ENCODE peak calls at places on chromosomes 1 and 21, in five cellular contexts. H, F, J, P and K are unnamed samples.

GRCh38 chr1:199720496-199720895 is 307.0 kb upstream of the NR5A2 start:
- DNase-seq in P (no peak), J (no peak), F (no peak), H (no peak), K (no peak)

GRCh38 chr1:193654951-193655705 is 468.7 kb upstream of the B3GALT2 start:
- DNase-seq in F (no peak), P (no peak), J (no peak), H (peak), K (no peak)

GRCh38 chr1:204685236-204686006 is at the start of gene LRRN2:
- DNase-seq in J (no peak), F (no peak), P (no peak), H (no peak), K (no peak)

GRCh38 chr1:40783001-40783905 is at the start of gene KCNQ4:
- DNase-seq in P (no peak), F (peak), J (no peak), H (no peak), K (peak)

GRCh38 chr21:42220138-42220701 is 1.3 kb downstream of the ABCG1 start:
- DNase-seq in P (peak), H (no peak), F (peak), J (no peak), K (peak)

GRCh38 chr1:26084091-26084561 is 16.7 kb upstream of the TRIM63 start:
- DNase-seq in J (no peak), F (no peak), H (no peak), P (no peak), K (no peak)

GRCh38 chr1:29845910-29846309 is 609.6 kb downstream of the PTPRU start:
- DNase-seq in P (no peak), H (no peak), J (no peak), F (no peak), K (no peak)

GRCh38 chr21:15063821-15064575 is 802 bp downstream of the NRIP1 start:
- DNase-seq in P (no peak), H (no peak), F (peak), J (no peak), K (no peak)

GRCh38 chr1:206734499-206735142 is 36.0 kb upstream of the IL19 start:
- DNase-seq in F (peak), H (peak), J (no peak), P (no peak), K (no peak)

GRCh38 chr1:38038836-38039235 is 7.8 kb downstream of the POU3F1 start:
- DNase-seq in H (no peak), F (no peak), P (no peak), J (no peak), K (no peak)

GRCh38 chr21:16624468-16625102 is 888.3 kb upstream of the CXADR start:
- DNase-seq in H (no peak), F (no peak), P (no peak), J (no peak), K (no peak)

GRCh38 chr1:221637641-221638041 is 104.2 kb downstream of the DUSP10 start:
- DNase-seq in H (no peak), F (no peak), J (no peak), P (no peak), K (no peak)

GRCh38 chr1:59498640-59499039 is 201.7 kb downstream of the FGGY start:
- DNase-seq in H (no peak), F (no peak), J (no peak), P (peak), K (no peak)

GRCh38 chr1:19529570-19530145 is 44.3 kb upstream of the CAPZB start:
- DNase-seq in J (no peak), F (no peak), H (no peak), P (no peak), K (no peak)

GRCh38 chr1:5994713-5995621 is 2.7 kb upstream of the NPHP4 start:
- DNase-seq in H (no peak), P (no peak), J (peak), F (no peak), K (no peak)

GRCh38 chr1:211182746-211183145 is 48.8 kb upstream of the KCNH1 start:
- DNase-seq in J (no peak), H (no peak), F (no peak), P (no peak), K (no peak)

GRCh38 chr1:13797397-13797796 is 97.4 kb downstream of the PRDM2 start:
- DNase-seq in F (no peak), H (no peak), J (no peak), P (no peak), K (no peak)

GRCh38 chr1:227756172-227756959 is 21.1 kb downstream of the SNAP47 start:
- DNase-seq in J (no peak), F (no peak), P (no peak), H (no peak), K (no peak)

GRCh38 chr1:93672069-93672468 is 9.6 kb downstream of the BCAR3 start:
- DNase-seq in F (peak), P (no peak), J (no peak), H (no peak), K (no peak)

GRCh38 chr1:160284782-160285344 is at the start of gene PEX19:
- DNase-seq in P (peak), J (peak), F (peak), H (peak), K (peak)

GRCh38 chr1:94820918-94821317 is 761 bp downstream of the SLC44A3 start:
- DNase-seq in F (no peak), J (no peak), P (no peak), H (no peak), K (no peak)

GRCh38 chr1:160205242-160205973 is at the start of gene PEA15:
- DNase-seq in J (no peak), F (peak), H (peak), P (no peak), K (no peak)

GRCh38 chr1:4931486-4931885 is 277.1 kb downstream of the AJAP1 start:
- DNase-seq in P (no peak), H (no peak), F (no peak), J (no peak), K (no peak)

GRCh38 chr1:116514708-116515525 is 55.9 kb downstream of the CD58 start:
- DNase-seq in P (no peak), F (no peak), H (no peak), J (peak), K (no peak)

GRCh38 chr1:192489748-192490147 is 85.8 kb upstream of the RGS1 start:
- DNase-seq in F (no peak), H (no peak), P (no peak), J (no peak), K (no peak)

GRCh38 chr1:18326171-18326950 is 154.4 kb upstream of the KLHDC7A start:
- DNase-seq in F (no peak), H (no peak), P (no peak), J (no peak), K (no peak)
- TF ChIP-seq SRF in F (no peak), H (no peak), P (no peak), J (no peak), K (no peak)

GRCh38 chr1:234554157-234554477 is 55.9 kb downstream of the IRF2BP2 start:
- DNase-seq in H (no peak), P (no peak), J (no peak), F (no peak), K (no peak)
- TF ChIP-seq SRF in H (no peak), P (no peak), J (no peak), F (no peak), K (no peak)

DNA sequence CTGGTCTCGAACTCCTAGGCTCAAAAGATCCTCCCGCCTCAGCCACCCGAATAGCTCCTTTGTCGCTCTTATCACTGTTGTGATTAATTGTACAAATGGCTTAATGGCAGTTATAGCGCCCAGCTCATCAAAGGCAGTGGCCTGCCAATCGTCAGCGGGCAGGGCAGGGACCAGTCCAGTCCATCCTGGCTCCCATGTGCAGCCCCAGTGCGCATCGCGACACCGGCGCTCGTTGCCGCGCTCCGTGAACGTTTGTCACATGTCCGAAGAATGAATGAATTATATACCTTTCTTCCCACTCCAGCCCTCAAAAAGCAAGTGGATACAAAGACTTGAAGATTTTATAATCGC is 18.4 kb downstream of the MTX1 start:
- DNase-seq in J (no peak), P (peak), F (peak), H (no peak), K (no peak)
- TF ChIP-seq SRF in J (no peak), P (no peak), F (no peak), H (no peak), K (no peak)

DNA sequence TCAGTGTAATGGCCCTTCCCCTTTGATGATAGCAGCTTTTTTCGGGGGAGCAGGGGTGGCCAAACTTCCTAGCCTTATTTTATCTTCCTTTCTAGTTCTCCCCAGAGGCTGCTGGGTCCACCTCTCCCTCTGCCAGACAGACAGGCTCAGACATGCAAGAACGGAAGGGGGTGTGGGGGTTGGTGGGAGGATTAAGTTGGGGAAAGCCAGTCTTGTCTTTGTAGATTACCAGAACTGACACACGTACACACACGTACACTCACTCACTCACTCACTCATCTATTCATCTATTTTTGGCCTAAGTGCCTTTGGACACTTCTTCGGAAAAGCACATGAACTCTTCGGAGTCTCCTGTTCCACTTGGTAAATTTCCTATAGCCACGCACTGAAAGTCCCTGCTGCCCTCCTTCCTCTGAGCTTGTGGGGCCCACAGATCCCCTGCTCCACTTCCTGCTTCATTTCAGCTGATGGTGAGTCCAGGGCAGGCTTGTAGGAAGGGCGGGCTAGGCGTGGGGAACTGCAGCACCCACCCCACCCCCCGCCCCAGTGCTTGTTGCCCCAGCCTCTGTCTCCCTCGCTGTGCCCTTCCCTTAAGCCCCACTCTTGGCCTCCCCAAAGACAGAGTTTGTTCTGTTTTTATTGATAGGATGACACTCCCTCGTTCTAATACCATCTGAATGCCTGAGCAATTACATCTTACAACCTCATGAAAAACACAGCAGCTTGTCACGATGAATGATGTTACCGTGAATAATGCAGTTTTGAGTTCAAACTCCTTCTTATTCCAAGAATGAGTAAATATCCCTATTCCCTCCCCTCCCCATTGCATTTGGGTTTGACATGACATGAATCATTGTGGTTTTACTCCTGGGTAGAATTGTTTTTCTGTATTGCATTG is 60.7 kb upstream of the ATP5PO start:
- DNase-seq in F (peak), J (peak), H (no peak), P (peak), K (no peak)
- TF ChIP-seq SRF in F (no peak), J (no peak), H (no peak), P (no peak), K (no peak)

DNA sequence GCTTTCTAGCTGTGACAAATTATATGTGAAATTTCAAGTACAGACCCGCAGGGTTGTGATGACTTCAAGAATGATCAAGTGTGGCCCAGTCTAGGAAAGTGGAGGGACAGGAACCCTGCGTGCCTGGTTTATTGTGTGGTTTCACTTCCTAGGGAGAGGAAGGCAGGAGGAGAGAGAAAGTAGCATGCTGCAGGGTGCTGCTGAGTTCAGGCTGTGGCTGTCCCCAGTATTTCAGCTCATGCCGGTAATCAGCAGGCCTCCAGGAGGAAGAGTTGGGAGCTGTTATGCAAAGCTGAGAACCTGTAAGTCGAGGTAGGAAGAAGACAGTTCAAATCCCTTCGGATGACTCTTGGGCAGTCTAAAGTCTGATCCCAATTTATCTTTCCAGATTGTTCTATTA is 140.4 kb downstream of the ROR1 start:
- DNase-seq in J (no peak), P (no peak), F (no peak), H (no peak), K (no peak)
- TF ChIP-seq SRF in J (no peak), P (no peak), F (no peak), H (no peak), K (no peak)

DNA sequence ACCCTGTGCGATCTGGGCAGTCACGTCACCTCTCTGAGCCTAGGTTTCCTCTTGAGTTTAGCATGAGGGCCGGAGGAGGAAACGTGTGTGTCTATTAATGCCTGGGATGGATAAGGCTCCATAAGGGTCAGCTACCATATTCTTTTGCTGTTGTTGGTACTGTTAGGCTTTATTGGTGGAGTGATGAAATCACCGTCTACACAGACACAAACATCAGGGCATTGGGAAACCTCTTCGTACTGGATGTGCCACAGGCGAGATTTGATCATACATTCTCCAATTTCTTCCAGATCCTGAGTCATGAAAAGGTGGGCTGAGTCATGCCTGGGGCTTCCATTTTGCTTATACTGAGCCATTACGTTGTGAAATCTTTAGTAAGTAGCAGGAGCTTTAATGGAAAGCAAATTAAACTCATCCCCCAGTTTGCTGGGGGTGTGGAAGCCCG is 24.9 kb upstream of the GRHL3 start:
- DNase-seq in F (peak), J (no peak), H (no peak), P (no peak), K (no peak)
- TF ChIP-seq SRF in F (no peak), J (no peak), H (no peak), P (no peak), K (no peak)